ENCODE peak calls at places on chromosome 15, in six cellular contexts. Y is HepG2, M is SK-N-SH, Z is Panc1, G is suprapubic skin, X is sigmoid colon. R is an unnamed sample.
A peak's percentile ranks its signal among the peaks of the same experiment; 100 is the strongest.

GRCh38 chr15:37100109-37100873 is at the start of gene MEIS2:
- DNase-seq in G (peak; percentile 96), X (peak; percentile 98), M (peak; percentile 97), Z (peak; percentile 67), Y (peak; percentile 83), R (peak; percentile 89)

GRCh38 chr15:53490341-53490740 is 269.1 kb downstream of the WDR72 start:
- DNase-seq in Y (no peak), M (no peak), G (no peak), Z (no peak), X (no peak), R (no peak)

GRCh38 chr15:51097553-51098330 is 3.0 kb upstream of the TNFAIP8L3 start:
- DNase-seq in G (no peak), M (no peak), Y (peak; percentile 19), Z (no peak), X (no peak), R (no peak)

GRCh38 chr15:89898628-89899302 is 5.0 kb upstream of the AP3S2 start:
- DNase-seq in X (no peak), G (no peak), M (peak; percentile 74), Z (peak; percentile 38), Y (peak; percentile 77), R (no peak)

GRCh38 chr15:85414495-85414894 is 34.1 kb downstream of the AKAP13 start:
- DNase-seq in G (no peak), M (no peak), Z (no peak), X (no peak), Y (no peak), R (no peak)

GRCh38 chr15:56040081-56041035 is 46.9 kb upstream of the NEDD4 start:
- DNase-seq in X (peak; percentile 87), Y (peak; percentile 80), G (no peak), Z (peak; percentile 81), M (no peak), R (no peak)

GRCh38 chr15:51108933-51109550 is 14.3 kb upstream of the TNFAIP8L3 start:
- DNase-seq in M (no peak), Y (no peak), G (no peak), Z (no peak), X (no peak), R (no peak)

GRCh38 chr15:68524753-68525584 is 53.8 kb upstream of the CORO2B start:
- DNase-seq in M (no peak), X (no peak), Y (no peak), Z (no peak), G (no peak), R (no peak)

GRCh38 chr15:63003836-63004610 is 38.5 kb upstream of the TPM1 start:
- DNase-seq in G (no peak), Z (no peak), M (no peak), X (no peak), Y (no peak), R (no peak)

GRCh38 chr15:62932436-62932835 is 110.1 kb upstream of the TPM1 start:
- DNase-seq in Z (no peak), M (no peak), Y (no peak), X (no peak), G (no peak), R (no peak)

GRCh38 chr15:84653584-84653909 is 536 bp downstream of the WDR73 start:
- DNase-seq in Z (no peak), G (no peak), M (peak; percentile 30), X (no peak), Y (no peak), R (no peak)

GRCh38 chr15:78438595-78439285 is 724 bp downstream of the IREB2 start:
- DNase-seq in X (no peak), G (no peak), Y (peak; percentile 60), M (peak; percentile 46), Z (no peak), R (no peak)

GRCh38 chr15:21261396-21261964 is 178.8 kb downstream of the POTEB3 start:
- DNase-seq in M (no peak), X (peak; percentile 65), Y (no peak), Z (no peak), G (no peak), R (peak; percentile 80)

GRCh38 chr15:60077581-60078359 is 73.7 kb downstream of the FOXB1 start:
- DNase-seq in Y (no peak), X (no peak), G (no peak), M (no peak), Z (no peak), R (no peak)

GRCh38 chr15:62656071-62656470 is 386.5 kb upstream of the TPM1 start:
- DNase-seq in X (no peak), M (no peak), Y (no peak), Z (no peak), G (no peak), R (no peak)

GRCh38 chr15:89631902-89632264 is 23.4 kb downstream of the KIF7 start:
- DNase-seq in Y (no peak), X (no peak), Z (no peak), M (peak; percentile 34), G (peak; percentile 49), R (no peak)

GRCh38 chr15:75928680-75929608 is 25.3 kb downstream of the FBXO22 start:
- DNase-seq in M (peak; percentile 10), X (no peak), G (no peak), Y (peak; percentile 20), Z (no peak), R (no peak)

GRCh38 chr15:73074241-73074640 is 22.0 kb downstream of the NEO1 start:
- DNase-seq in Y (no peak), Z (no peak), M (no peak), G (no peak), X (no peak), R (no peak)

GRCh38 chr15:95025924-95026728 is 794.8 kb downstream of the MCTP2 start:
- DNase-seq in X (peak; percentile 65), Z (no peak), M (peak; percentile 24), Y (no peak), G (no peak), R (no peak)

GRCh38 chr15:61702224-61703120 is 357.8 kb downstream of the VPS13C start:
- DNase-seq in Y (no peak), X (no peak), Z (no peak), G (no peak), M (no peak), R (no peak)

GRCh38 chr15:90412356-90413194 is 24.5 kb downstream of the IQGAP1 start:
- DNase-seq in M (no peak), Y (no peak), X (no peak), G (no peak), Z (no peak), R (no peak)

GRCh38 chr15:89383635-89384604 is 49.3 kb upstream of the POLG start:
- DNase-seq in Z (no peak), M (peak; percentile 81), Y (no peak), G (no peak), X (peak; percentile 93), R (peak; percentile 56)

GRCh38 chr15:27587810-27588209 is 511.3 kb downstream of the OCA2 start:
- DNase-seq in X (no peak), Y (no peak), Z (no peak), G (no peak), M (no peak), R (no peak)

GRCh38 chr15:51046799-51047449 is 47.8 kb downstream of the TNFAIP8L3 start:
- DNase-seq in G (no peak), X (peak; percentile 71), Z (no peak), M (no peak), Y (peak; percentile 78), R (no peak)

GRCh38 chr15:49987896-49988295 is 131.1 kb downstream of the ATP8B4 start:
- DNase-seq in X (no peak), G (no peak), Z (no peak), M (no peak), Y (no peak), R (no peak)

GRCh38 chr15:66704783-66705113 is 2.7 kb downstream of the SMAD6 start:
- DNase-seq in M (no peak), G (no peak), Y (no peak), Z (no peak), X (no peak), R (no peak)

GRCh38 chr15:64731012-64731806 is 44.2 kb downstream of the RBPMS2 start:
- DNase-seq in Z (peak; percentile 54), G (peak; percentile 92), M (peak; percentile 81), Y (peak; percentile 67), X (peak; percentile 93), R (peak; percentile 95)
- TF ChIP-seq POLR2AphosphoS5 in Z (no peak), G (no peak), M (no peak), Y (no peak), X (no peak), R (no peak)

DNA sequence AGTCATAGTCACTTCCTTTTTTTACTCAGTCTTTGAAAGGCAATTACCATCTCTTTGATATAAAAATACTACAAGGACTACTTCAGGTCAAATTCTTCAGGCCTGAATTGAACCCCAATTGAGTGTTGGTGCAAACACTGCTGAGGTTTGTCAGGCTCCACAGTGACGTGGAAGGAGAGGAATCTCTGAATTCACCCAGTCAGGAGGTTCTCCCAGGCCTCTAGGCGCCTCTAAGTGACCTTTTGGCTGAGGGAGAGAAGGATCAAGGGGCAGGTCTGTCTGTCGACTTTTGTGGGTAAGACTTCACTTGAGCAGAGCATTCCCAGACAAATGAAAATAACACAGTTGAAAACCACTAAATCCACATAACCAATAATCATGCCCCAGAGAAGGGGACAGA is 227.6 kb upstream of the CHRNA7 start:
- DNase-seq in X (no peak), Y (no peak), Z (no peak), G (no peak), M (no peak), R (no peak)
- H3K4me1 ChIP-seq in X (no peaks in the 10 kb centered on the region), Y (no peaks in the 10 kb centered on the region), Z (no peaks in the 10 kb centered on the region), G (no peaks in the 10 kb centered on the region), M (no peaks in the 10 kb centered on the region), R (no peaks in the 10 kb centered on the region)

GRCh38 chr15:80817901-80818300 is 38.7 kb downstream of the CEMIP start:
- DNase-seq in M (no peak), Z (no peak), Y (no peak), G (no peak), X (no peak), R (no peak)
- H3K27ac ChIP-seq in M (no peak overlapping the region), Z (no peak overlapping the region), Y (no peak overlapping the region), G (no peak overlapping the region), X (no peak overlapping the region), R (no peak overlapping the region)

DNA sequence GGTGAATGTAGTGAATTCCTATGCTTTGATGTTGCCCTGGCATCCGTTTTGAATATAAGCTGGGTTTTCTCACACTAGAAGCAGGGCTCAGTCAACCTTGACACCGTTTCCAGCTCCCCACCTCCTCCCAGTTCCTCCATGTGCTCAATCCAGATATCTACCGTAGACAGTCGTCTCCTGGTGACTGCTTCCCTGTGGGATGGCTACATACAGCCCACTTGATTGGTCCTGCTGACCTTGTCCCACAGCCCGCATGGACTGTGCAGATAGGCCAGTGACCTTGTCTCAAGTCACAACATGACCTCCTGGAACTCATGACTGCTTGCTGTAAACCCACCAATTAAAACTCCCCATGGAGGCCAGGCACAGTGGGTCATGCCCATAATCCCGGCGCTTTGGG is 8.1 kb downstream of the SEMA7A start:
- DNase-seq in Y (no peak), Z (no peak), M (no peak), G (no peak), X (no peak), R (no peak)
- TF ChIP-seq POLR2AphosphoS5 in Y (no peak), Z (no peak), M (no peak), G (no peak), X (no peak), R (no peak)

GRCh38 chr15:31455499-31455898 is 128.9 kb downstream of the KLF13 start:
- DNase-seq in Z (no peak), M (no peak), X (no peak), Y (no peak), G (peak; percentile 34), R (no peak)
- H3K4me1 ChIP-seq in Z (no peaks in the 10 kb centered on the region), M (no peaks in the 10 kb centered on the region), X (no peaks in the 10 kb centered on the region), Y (no peaks in the 10 kb centered on the region), G (peaks cover 37% of the 10 kb centered on the region), R (peaks cover 18% of the 10 kb centered on the region)

R was measured in spleen.